ENCODE peak calls at places on chromosomes 13 and 19, in seven cellular contexts. One of them, this sample, is unnamed.

GRCh38 chr13:26721251-26721939 is 39.2 kb downstream of the GPR12 start:
- DNase-seq in neuronal stem cell: no peak
- DNase-seq in activated T-cell treated with anti-CD3 and anti-CD28 coated beads for 1 hour: peak
- DNase-seq in tibial nerve: no peak
- DNase-seq in AG04450: no peak
- DNase-seq in HS-5: no peak
- DNase-seq in Calu3: no peak
- DNase-seq in this sample: no peak

GRCh38 chr19:15292847-15293582 is 39.3 kb downstream of the BRD4 start:
- DNase-seq in activated T-cell treated with anti-CD3 and anti-CD28 coated beads for 1 hour: no peak
- DNase-seq in neuronal stem cell: no peak
- DNase-seq in AG04450: no peak
- DNase-seq in Calu3: no peak
- DNase-seq in HS-5: no peak
- DNase-seq in tibial nerve: no peak
- DNase-seq in this sample: peak

GRCh38 chr13:57627663-57628062 is 3.9 kb upstream of the PCDH17 start:
- DNase-seq in HS-5: no peak
- DNase-seq in tibial nerve: no peak
- DNase-seq in Calu3: no peak
- DNase-seq in activated T-cell treated with anti-CD3 and anti-CD28 coated beads for 1 hour: no peak
- DNase-seq in AG04450: no peak
- DNase-seq in neuronal stem cell: no peak
- DNase-seq in this sample: no peak

GRCh38 chr13:110338441-110339101 is 31.5 kb downstream of the COL4A2 start:
- DNase-seq in activated T-cell treated with anti-CD3 and anti-CD28 coated beads for 1 hour: no peak
- DNase-seq in AG04450: no peak
- DNase-seq in neuronal stem cell: peak
- DNase-seq in Calu3: no peak
- DNase-seq in HS-5: no peak
- DNase-seq in tibial nerve: peak
- DNase-seq in this sample: no peak

GRCh38 chr13:23510979-23511735 is 59.1 kb upstream of the TNFRSF19 start:
- DNase-seq in activated T-cell treated with anti-CD3 and anti-CD28 coated beads for 1 hour: no peak
- DNase-seq in tibial nerve: no peak
- DNase-seq in AG04450: no peak
- DNase-seq in Calu3: no peak
- DNase-seq in HS-5: no peak
- DNase-seq in neuronal stem cell: no peak
- DNase-seq in this sample: peak

GRCh38 chr13:24605923-24606372 is 74.3 kb upstream of the ATP12A start:
- DNase-seq in tibial nerve: no peak
- DNase-seq in activated T-cell treated with anti-CD3 and anti-CD28 coated beads for 1 hour: no peak
- DNase-seq in AG04450: no peak
- DNase-seq in neuronal stem cell: no peak
- DNase-seq in HS-5: peak
- DNase-seq in Calu3: peak
- DNase-seq in this sample: peak

GRCh38 chr19:8605514-8605913 is 5.0 kb downstream of the ADAMTS10 start:
- DNase-seq in AG04450: no peak
- DNase-seq in Calu3: no peak
- DNase-seq in neuronal stem cell: no peak
- DNase-seq in HS-5: no peak
- DNase-seq in activated T-cell treated with anti-CD3 and anti-CD28 coated beads for 1 hour: no peak
- DNase-seq in tibial nerve: no peak
- DNase-seq in this sample: no peak

GRCh38 chr19:5957132-5957531 is 20.8 kb downstream of the RANBP3 start:
- DNase-seq in HS-5: no peak
- DNase-seq in tibial nerve: no peak
- DNase-seq in Calu3: no peak
- DNase-seq in activated T-cell treated with anti-CD3 and anti-CD28 coated beads for 1 hour: no peak
- DNase-seq in neuronal stem cell: no peak
- DNase-seq in AG04450: no peak
- DNase-seq in this sample: no peak

GRCh38 chr13:50916701-50917184 is 7.2 kb downstream of the RNASEH2B start:
- DNase-seq in tibial nerve: no peak
- DNase-seq in activated T-cell treated with anti-CD3 and anti-CD28 coated beads for 1 hour: no peak
- DNase-seq in neuronal stem cell: no peak
- DNase-seq in HS-5: no peak
- DNase-seq in AG04450: no peak
- DNase-seq in Calu3: no peak
- DNase-seq in this sample: no peak

GRCh38 chr13:40648040-40648439 is 18.4 kb downstream of the FOXO1 start:
- DNase-seq in Calu3: no peak
- DNase-seq in AG04450: no peak
- DNase-seq in activated T-cell treated with anti-CD3 and anti-CD28 coated beads for 1 hour: no peak
- DNase-seq in tibial nerve: no peak
- DNase-seq in HS-5: no peak
- DNase-seq in neuronal stem cell: no peak
- DNase-seq in this sample: no peak

GRCh38 chr13:99347911-99348451 is 40.8 kb upstream of the GPR183 start:
- DNase-seq in tibial nerve: no peak
- DNase-seq in AG04450: no peak
- DNase-seq in HS-5: no peak
- DNase-seq in Calu3: no peak
- DNase-seq in activated T-cell treated with anti-CD3 and anti-CD28 coated beads for 1 hour: no peak
- DNase-seq in neuronal stem cell: no peak
- DNase-seq in this sample: no peak

GRCh38 chr19:35298561-35298972 is 6.6 kb downstream of the MAG start:
- DNase-seq in HS-5: no peak
- DNase-seq in activated T-cell treated with anti-CD3 and anti-CD28 coated beads for 1 hour: no peak
- DNase-seq in tibial nerve: no peak
- DNase-seq in neuronal stem cell: no peak
- DNase-seq in AG04450: no peak
- DNase-seq in Calu3: no peak
- DNase-seq in this sample: no peak

GRCh38 chr13:102704238-102704750 is 9.4 kb upstream of the METTL21C start:
- DNase-seq in Calu3: no peak
- DNase-seq in neuronal stem cell: no peak
- DNase-seq in HS-5: no peak
- DNase-seq in AG04450: no peak
- DNase-seq in tibial nerve: no peak
- DNase-seq in activated T-cell treated with anti-CD3 and anti-CD28 coated beads for 1 hour: no peak
- DNase-seq in this sample: no peak

GRCh38 chr13:52161193-52161646 is 1.8 kb upstream of the NEK3 start:
- DNase-seq in AG04450: no peak
- DNase-seq in Calu3: no peak
- DNase-seq in neuronal stem cell: no peak
- DNase-seq in HS-5: no peak
- DNase-seq in tibial nerve: no peak
- DNase-seq in activated T-cell treated with anti-CD3 and anti-CD28 coated beads for 1 hour: no peak
- DNase-seq in this sample: no peak

GRCh38 chr13:98823442-98823841 is 71.0 kb upstream of the SLC15A1 start:
- DNase-seq in tibial nerve: no peak
- DNase-seq in AG04450: no peak
- DNase-seq in Calu3: no peak
- DNase-seq in activated T-cell treated with anti-CD3 and anti-CD28 coated beads for 1 hour: no peak
- DNase-seq in neuronal stem cell: no peak
- DNase-seq in HS-5: no peak
- DNase-seq in this sample: no peak

GRCh38 chr19:35013047-35013819 is 13.1 kb downstream of the GRAMD1A start:
- DNase-seq in tibial nerve: peak
- DNase-seq in Calu3: peak
- DNase-seq in activated T-cell treated with anti-CD3 and anti-CD28 coated beads for 1 hour: peak
- DNase-seq in neuronal stem cell: no peak
- DNase-seq in HS-5: no peak
- DNase-seq in AG04450: no peak
- DNase-seq in this sample: peak

GRCh38 chr19:2488942-2489731 is 13.2 kb downstream of the GADD45B start:
- DNase-seq in activated T-cell treated with anti-CD3 and anti-CD28 coated beads for 1 hour: no peak
- DNase-seq in AG04450: no peak
- DNase-seq in HS-5: no peak
- DNase-seq in tibial nerve: no peak
- DNase-seq in Calu3: peak
- DNase-seq in neuronal stem cell: no peak
- DNase-seq in this sample: peak

GRCh38 chr19:11375143-11375948 is 880 bp downstream of the SWSAP1 start:
- DNase-seq in HS-5: no peak
- DNase-seq in tibial nerve: no peak
- DNase-seq in Calu3: peak
- DNase-seq in neuronal stem cell: no peak
- DNase-seq in activated T-cell treated with anti-CD3 and anti-CD28 coated beads for 1 hour: peak
- DNase-seq in AG04450: no peak
- DNase-seq in this sample: peak

GRCh38 chr19:20482721-20483120 is 82.9 kb downstream of the ZNF737 start:
- DNase-seq in activated T-cell treated with anti-CD3 and anti-CD28 coated beads for 1 hour: no peak
- DNase-seq in Calu3: no peak
- DNase-seq in neuronal stem cell: no peak
- DNase-seq in AG04450: no peak
- DNase-seq in tibial nerve: no peak
- DNase-seq in HS-5: no peak
- DNase-seq in this sample: no peak

GRCh38 chr13:35139591-35139990 is 197.5 kb downstream of the NBEA start:
- DNase-seq in Calu3: no peak
- DNase-seq in neuronal stem cell: no peak
- DNase-seq in AG04450: no peak
- DNase-seq in activated T-cell treated with anti-CD3 and anti-CD28 coated beads for 1 hour: no peak
- DNase-seq in HS-5: peak
- DNase-seq in tibial nerve: no peak
- DNase-seq in this sample: peak

GRCh38 chr13:112968910-112969691 is at the start of gene MCF2L:
- DNase-seq in neuronal stem cell: peak
- DNase-seq in tibial nerve: no peak
- DNase-seq in AG04450: no peak
- DNase-seq in HS-5: no peak
- DNase-seq in Calu3: peak
- DNase-seq in activated T-cell treated with anti-CD3 and anti-CD28 coated beads for 1 hour: peak
- DNase-seq in this sample: peak

GRCh38 chr13:111958612-111959395 is 108.1 kb upstream of the SOX1 start:
- DNase-seq in Calu3: no peak
- DNase-seq in neuronal stem cell: no peak
- DNase-seq in tibial nerve: no peak
- DNase-seq in HS-5: no peak
- DNase-seq in activated T-cell treated with anti-CD3 and anti-CD28 coated beads for 1 hour: no peak
- DNase-seq in AG04450: no peak
- DNase-seq in this sample: no peak

GRCh38 chr19:39997595-39998216 is 846 bp downstream of the ZNF546 start:
- DNase-seq in tibial nerve: no peak
- DNase-seq in HS-5: no peak
- DNase-seq in Calu3: no peak
- DNase-seq in activated T-cell treated with anti-CD3 and anti-CD28 coated beads for 1 hour: no peak
- DNase-seq in AG04450: no peak
- DNase-seq in neuronal stem cell: no peak
- DNase-seq in this sample: no peak

GRCh38 chr19:49442793-49443365 is 1.6 kb upstream of the SLC17A7 start:
- DNase-seq in AG04450: peak
- DNase-seq in Calu3: peak
- DNase-seq in HS-5: peak
- DNase-seq in neuronal stem cell: peak
- DNase-seq in tibial nerve: peak
- DNase-seq in activated T-cell treated with anti-CD3 and anti-CD28 coated beads for 1 hour: no peak
- DNase-seq in this sample: peak

GRCh38 chr19:18392417-18392816 is 5.0 kb downstream of the LRRC25 start:
- DNase-seq in activated T-cell treated with anti-CD3 and anti-CD28 coated beads for 1 hour: no peak
- DNase-seq in neuronal stem cell: no peak
- DNase-seq in HS-5: no peak
- DNase-seq in Calu3: no peak
- DNase-seq in tibial nerve: peak
- DNase-seq in AG04450: no peak
- DNase-seq in this sample: no peak

GRCh38 chr19:11168568-11168967 is 13.0 kb upstream of the SPC24 start:
- DNase-seq in activated T-cell treated with anti-CD3 and anti-CD28 coated beads for 1 hour: no peak
- DNase-seq in HS-5: peak
- DNase-seq in Calu3: peak
- DNase-seq in tibial nerve: no peak
- DNase-seq in neuronal stem cell: no peak
- DNase-seq in AG04450: peak
- DNase-seq in this sample: peak

GRCh38 chr19:9538183-9539058 is at the start of gene ZNF426:
- DNase-seq in HS-5: peak
- DNase-seq in neuronal stem cell: peak
- DNase-seq in activated T-cell treated with anti-CD3 and anti-CD28 coated beads for 1 hour: peak
- DNase-seq in AG04450: peak
- DNase-seq in Calu3: peak
- DNase-seq in tibial nerve: peak
- DNase-seq in this sample: peak

GRCh38 chr13:50783940-50784339 is 59.6 kb downstream of the DLEU7 start:
- DNase-seq in HS-5: no peak
- DNase-seq in tibial nerve: no peak
- DNase-seq in neuronal stem cell: no peak
- DNase-seq in AG04450: no peak
- DNase-seq in activated T-cell treated with anti-CD3 and anti-CD28 coated beads for 1 hour: no peak
- DNase-seq in Calu3: no peak
- DNase-seq in this sample: no peak

GRCh38 chr19:2625434-2625833 is 77.1 kb downstream of the GNG7 start:
- DNase-seq in tibial nerve: no peak
- DNase-seq in activated T-cell treated with anti-CD3 and anti-CD28 coated beads for 1 hour: no peak
- DNase-seq in HS-5: no peak
- DNase-seq in neuronal stem cell: no peak
- DNase-seq in AG04450: no peak
- DNase-seq in Calu3: peak
- DNase-seq in this sample: no peak

GRCh38 chr19:12784394-12784870 is 6.9 kb upstream of the JUNB start:
- DNase-seq in AG04450: no peak
- DNase-seq in neuronal stem cell: no peak
- DNase-seq in Calu3: peak
- DNase-seq in HS-5: no peak
- DNase-seq in tibial nerve: no peak
- DNase-seq in activated T-cell treated with anti-CD3 and anti-CD28 coated beads for 1 hour: no peak
- DNase-seq in this sample: no peak

GRCh38 chr13:26503826-26504594 is 53.5 kb upstream of the WASF3 start:
- DNase-seq in activated T-cell treated with anti-CD3 and anti-CD28 coated beads for 1 hour: no peak
- DNase-seq in neuronal stem cell: no peak
- DNase-seq in HS-5: no peak
- DNase-seq in Calu3: no peak
- DNase-seq in AG04450: no peak
- DNase-seq in tibial nerve: no peak
- DNase-seq in this sample: no peak

GRCh38 chr19:31290926-31291590 is 58.2 kb downstream of the TSHZ3 start:
- DNase-seq in tibial nerve: no peak
- DNase-seq in activated T-cell treated with anti-CD3 and anti-CD28 coated beads for 1 hour: no peak
- DNase-seq in HS-5: no peak
- DNase-seq in Calu3: no peak
- DNase-seq in AG04450: no peak
- DNase-seq in neuronal stem cell: no peak
- DNase-seq in this sample: no peak

GRCh38 chr19:11361771-11362731 is 6.8 kb downstream of the PLPPR2 start:
- DNase-seq in activated T-cell treated with anti-CD3 and anti-CD28 coated beads for 1 hour: no peak
- DNase-seq in tibial nerve: no peak
- DNase-seq in HS-5: no peak
- DNase-seq in neuronal stem cell: no peak
- DNase-seq in Calu3: no peak
- DNase-seq in AG04450: no peak
- DNase-seq in this sample: no peak

GRCh38 chr19:12111176-12111575 is 29.0 kb downstream of the ZNF20 start:
- DNase-seq in HS-5: no peak
- DNase-seq in activated T-cell treated with anti-CD3 and anti-CD28 coated beads for 1 hour: no peak
- DNase-seq in AG04450: no peak
- DNase-seq in Calu3: no peak
- DNase-seq in neuronal stem cell: no peak
- DNase-seq in tibial nerve: no peak
- DNase-seq in this sample: no peak

GRCh38 chr13:95524270-95524901 is 28.1 kb upstream of the CLDN10 start:
- DNase-seq in AG04450: no peak
- DNase-seq in neuronal stem cell: no peak
- DNase-seq in tibial nerve: no peak
- DNase-seq in Calu3: no peak
- DNase-seq in HS-5: no peak
- DNase-seq in activated T-cell treated with anti-CD3 and anti-CD28 coated beads for 1 hour: no peak
- DNase-seq in this sample: no peak

GRCh38 chr13:60134376-60134775 is 29.4 kb downstream of the DIAPH3 start:
- DNase-seq in AG04450: no peak
- DNase-seq in tibial nerve: no peak
- DNase-seq in neuronal stem cell: no peak
- DNase-seq in HS-5: no peak
- DNase-seq in activated T-cell treated with anti-CD3 and anti-CD28 coated beads for 1 hour: no peak
- DNase-seq in Calu3: no peak
- DNase-seq in this sample: no peak

GRCh38 chr13:36819064-36819810 is at the start of gene RFXAP:
- DNase-seq in activated T-cell treated with anti-CD3 and anti-CD28 coated beads for 1 hour: peak
- DNase-seq in tibial nerve: peak
- DNase-seq in AG04450: peak
- DNase-seq in Calu3: peak
- DNase-seq in HS-5: no peak
- DNase-seq in neuronal stem cell: peak
- DNase-seq in this sample: peak

GRCh38 chr19:10279737-10280442 is 6.9 kb upstream of the ICAM4 start:
- DNase-seq in AG04450: no peak
- DNase-seq in tibial nerve: no peak
- DNase-seq in HS-5: no peak
- DNase-seq in activated T-cell treated with anti-CD3 and anti-CD28 coated beads for 1 hour: no peak
- DNase-seq in neuronal stem cell: no peak
- DNase-seq in Calu3: no peak
- DNase-seq in this sample: no peak